ENCODE peak calls at places on chromosomes 11 and 22, in seven cellular contexts. G is tibial nerve; I is transverse colon; V is Panc1; N is endothelial cell of umbilical vein; P is CD8-positive, alpha-beta T cell; X is heart left ventricle. D is an unnamed sample.

GRCh38 chr22:45290410-45290936 is 5.7 kb downstream of the UPK3A start:
- DNase-seq in V (no peak), P (no peak), X (no peak), N (no peak), G (no peak), I (peak; percentile 38), D (peak; percentile 89)

GRCh38 chr11:3722100-3722499 is 50.9 kb upstream of the CHRNA10 start:
- DNase-seq in G (no peak), X (no peak), N (no peak), I (peak; percentile 13), P (no peak), V (no peak), D (no peak)

GRCh38 chr11:66172146-66172545 is 96.3 kb upstream of the RAB1B start:
- DNase-seq in I (no peak), N (no peak), P (no peak), V (no peak), X (no peak), G (no peak), D (no peak)

GRCh38 chr11:17775507-17776212 is 41.1 kb downstream of the KCNC1 start:
- DNase-seq in V (no peak), X (no peak), N (no peak), I (no peak), G (no peak), P (no peak), D (no peak)

GRCh38 chr11:63829823-63830489 is 9.0 kb upstream of the MARK2 start:
- DNase-seq in N (peak; percentile 44), P (no peak), V (no peak), I (no peak), G (no peak), X (no peak), D (no peak)

GRCh38 chr11:42066113-42066512 is 606.7 kb upstream of the LRRC4C start:
- DNase-seq in X (peak; percentile 66), N (no peak), P (no peak), G (no peak), I (no peak), V (no peak), D (no peak)

GRCh38 chr22:32920032-32920628 is 118.6 kb downstream of the TIMP3 start:
- DNase-seq in N (no peak), P (no peak), G (peak; percentile 90), V (no peak), X (no peak), I (peak; percentile 38), D (no peak)

GRCh38 chr11:114159802-114160588 is 100.5 kb downstream of the ZBTB16 start:
- DNase-seq in N (peak; percentile 99), X (peak; percentile 99), P (peak; percentile 96), V (peak; percentile 41), G (peak; percentile 100), I (peak; percentile 99), D (peak; percentile 87)

GRCh38 chr11:34997872-34998548 is 81.6 kb downstream of the PDHX start:
- DNase-seq in G (no peak), P (no peak), I (no peak), V (no peak), N (peak; percentile 26), X (no peak), D (no peak)

GRCh38 chr22:28882545-28882877 is 861 bp upstream of the ZNRF3 start:
- DNase-seq in V (no peak), N (no peak), I (no peak), P (no peak), X (no peak), G (peak; percentile 36), D (no peak)

GRCh38 chr11:120471131-120471530 is 40.4 kb upstream of the GRIK4 start:
- DNase-seq in X (no peak), G (no peak), N (no peak), P (no peak), V (no peak), I (no peak), D (no peak)

GRCh38 chr11:130448416-130449068 is at the start of gene ADAMTS15:
- DNase-seq in N (peak; percentile 70), P (no peak), G (peak; percentile 75), I (peak; percentile 75), X (peak; percentile 93), V (no peak), D (no peak)

GRCh38 chr11:22976146-22976545 is 115.9 kb upstream of the CCDC179 start:
- DNase-seq in N (no peak), X (no peak), V (no peak), I (no peak), G (no peak), P (no peak), D (no peak)

GRCh38 chr11:29312817-29313216 is 704.0 kb downstream of the KCNA4 start:
- DNase-seq in I (no peak), X (no peak), G (no peak), V (no peak), N (no peak), P (no peak), D (no peak)

GRCh38 chr22:29270475-29271271 is 2.6 kb downstream of the EWSR1 start:
- DNase-seq in P (no peak), N (peak; percentile 57), X (no peak), V (peak; percentile 12), I (no peak), G (no peak), D (no peak)

GRCh38 chr11:43908191-43908590 is 27.6 kb downstream of the ALKBH3 start:
- DNase-seq in N (no peak), V (no peak), G (no peak), I (no peak), X (no peak), P (no peak), D (no peak)

GRCh38 chr22:39170825-39171622 is 18.5 kb upstream of the CBX7 start:
- DNase-seq in P (peak; percentile 73), G (peak; percentile 87), V (peak; percentile 56), I (peak; percentile 87), X (peak; percentile 93), N (peak; percentile 76), D (peak; percentile 68)

GRCh38 chr11:113457784-113458183 is 17.4 kb downstream of the DRD2 start:
- DNase-seq in N (no peak), G (no peak), P (no peak), V (no peak), I (peak; percentile 27), X (no peak), D (no peak)

GRCh38 chr22:30001459-30001858 is 78.8 kb upstream of the HORMAD2 start:
- DNase-seq in X (no peak), P (no peak), N (no peak), I (no peak), V (no peak), G (no peak), D (no peak)

DNA sequence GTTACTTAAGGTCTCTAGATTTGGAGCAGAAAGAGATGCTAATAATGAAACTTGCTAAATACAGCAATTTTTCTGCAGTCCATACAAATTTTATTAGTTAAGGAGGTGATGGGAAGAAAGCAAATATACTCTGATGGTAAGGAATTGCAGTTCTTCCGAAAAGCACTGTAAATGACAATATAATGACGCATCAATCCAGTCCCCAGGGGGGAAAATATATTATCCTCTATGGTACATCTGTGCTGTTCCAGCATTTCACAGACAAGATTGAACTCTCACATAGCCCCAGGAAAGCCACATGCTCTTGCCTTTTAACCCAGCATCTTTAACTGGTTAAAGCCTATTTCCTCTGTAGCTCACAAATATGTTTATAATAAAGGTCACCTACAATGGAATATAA is 416.6 kb upstream of the CCDC90B start:
- DNase-seq in V (no peak), X (no peak), I (no peak), P (no peak), G (no peak), N (no peak), D (no peak)
- H3K27ac ChIP-seq in V (no peak overlapping the region), X (no peak overlapping the region), I (no peak overlapping the region), P (no peak overlapping the region), G (no peak overlapping the region), N (no peak overlapping the region), D (no peak overlapping the region)

DNA sequence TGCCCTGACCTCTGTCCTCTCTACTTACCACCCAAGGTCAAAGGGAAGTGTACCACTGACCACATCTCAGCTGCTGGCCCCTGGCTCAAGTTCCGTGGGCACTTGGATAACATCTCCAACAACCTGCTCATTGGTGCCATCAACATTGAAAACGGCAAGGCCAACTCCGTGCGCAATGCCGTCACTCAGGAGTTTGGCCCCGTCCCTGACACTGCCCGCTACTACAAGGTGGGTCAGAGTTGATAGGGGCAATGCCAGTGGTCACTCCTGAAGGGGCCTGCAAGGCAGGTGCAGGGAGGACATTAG is 18.1 kb downstream of the POLR3H start:
- DNase-seq in P (no peak), V (no peak), I (no peak), G (no peak), N (no peak), X (no peak), D (no peak)
- H3K27ac ChIP-seq in P (no peak overlapping the region), V (peak overlapping the region; percentile 23), I (peak overlapping the region; percentile 80), G (peak overlapping the region; percentile 27), N (no peak overlapping the region), X (peak overlapping the region; percentile 81), D (peak overlapping the region; percentile 68)

DNA sequence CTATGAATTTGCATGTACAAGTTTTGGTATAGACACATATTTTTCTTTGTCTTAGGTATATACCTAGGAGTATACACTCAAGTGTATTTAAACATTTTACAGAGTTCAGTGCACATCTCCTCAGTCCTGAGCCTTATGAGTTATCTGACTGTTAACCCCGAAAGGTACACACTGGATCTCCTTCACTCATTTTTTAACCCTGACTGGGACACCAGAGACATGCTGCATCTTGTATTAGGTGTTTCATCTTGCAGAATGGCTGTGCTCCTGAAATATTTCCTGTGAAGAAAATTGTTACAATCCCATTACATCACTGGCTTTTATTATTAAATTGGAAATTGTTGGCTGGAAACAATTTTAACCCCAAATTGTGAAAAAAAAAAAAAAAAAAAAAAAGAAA is 15.3 kb downstream of the PARVA start:
- DNase-seq in P (no peak), X (no peak), I (no peak), V (no peak), N (no peak), G (no peak), D (no peak)
- H3K27ac ChIP-seq in P (no peak overlapping the region), X (no peak overlapping the region), I (peak overlapping the region; percentile 76), V (no peak overlapping the region), N (no peak overlapping the region), G (no peak overlapping the region), D (no peak overlapping the region)

GRCh38 chr11:60119708-60120107 is 31.2 kb downstream of the MS4A2 start:
- DNase-seq in I (no peak), X (no peak), N (no peak), G (no peak), P (no peak), V (no peak), D (no peak)
- H3K27ac ChIP-seq in I (no peak overlapping the region), X (no peak overlapping the region), N (no peak overlapping the region), G (no peak overlapping the region), P (no peak overlapping the region), V (no peak overlapping the region), D (no peak overlapping the region)

GRCh38 chr22:17869285-17870096 is 95.2 kb upstream of the BID start:
- DNase-seq in V (no peak), X (no peak), P (no peak), G (no peak), N (no peak), I (peak; percentile 43), D (no peak)
- H3K27ac ChIP-seq in V (no peak overlapping the region), X (peak overlapping the region; percentile 33), P (no peak overlapping the region), G (peak overlapping the region; percentile 9), N (no peak overlapping the region), I (peak overlapping the region; percentile 74), D (peak overlapping the region; percentile 81)

GRCh38 chr22:21590809-21591641 is 23.5 kb downstream of the UBE2L3 start:
- DNase-seq in P (no peak), G (no peak), N (no peak), V (no peak), X (no peak), I (no peak), D (no peak)
- H3K27ac ChIP-seq in P (no peak overlapping the region), G (no peak overlapping the region), N (no peak overlapping the region), V (no peak overlapping the region), X (no peak overlapping the region), I (no peak overlapping the region), D (no peak overlapping the region)

D was measured in caudate nucleus.